ENCODE peak calls at places on chromosome 18, in six cellular contexts. One of them, this sample, is unnamed.

GRCh38 chr18:23330423-23330822 is 122.7 kb upstream of the RIOK3 start:
- DNase-seq in GM12865: peak
- DNase-seq in sigmoid colon: no peak
- DNase-seq in fibroblast of lung: no peak
- DNase-seq in astrocyte of the cerebellum: no peak
- DNase-seq in epithelial cell of esophagus: peak
- DNase-seq in this sample: no peak

GRCh38 chr18:56233595-56233994 is 404.8 kb downstream of the TXNL1 start:
- DNase-seq in astrocyte of the cerebellum: peak
- DNase-seq in GM12865: no peak
- DNase-seq in sigmoid colon: peak
- DNase-seq in epithelial cell of esophagus: peak
- DNase-seq in fibroblast of lung: peak
- DNase-seq in this sample: no peak

GRCh38 chr18:13577091-13577697 is 149.2 kb downstream of the FAM210A start:
- DNase-seq in GM12865: peak
- DNase-seq in sigmoid colon: no peak
- DNase-seq in astrocyte of the cerebellum: peak
- DNase-seq in epithelial cell of esophagus: no peak
- DNase-seq in fibroblast of lung: peak
- DNase-seq in this sample: no peak

GRCh38 chr18:13003466-13003896 is 12.3 kb downstream of the CEP192 start:
- DNase-seq in sigmoid colon: no peak
- DNase-seq in GM12865: peak
- DNase-seq in astrocyte of the cerebellum: peak
- DNase-seq in fibroblast of lung: peak
- DNase-seq in epithelial cell of esophagus: peak
- DNase-seq in this sample: no peak

GRCh38 chr18:71939483-71939882 is 604.7 kb downstream of the CBLN2 start:
- DNase-seq in fibroblast of lung: no peak
- DNase-seq in sigmoid colon: no peak
- DNase-seq in epithelial cell of esophagus: no peak
- DNase-seq in astrocyte of the cerebellum: no peak
- DNase-seq in GM12865: no peak
- DNase-seq in this sample: no peak

GRCh38 chr18:3594760-3595241 is 144.8 kb downstream of the TGIF1 start:
- DNase-seq in sigmoid colon: no peak
- DNase-seq in epithelial cell of esophagus: peak
- DNase-seq in fibroblast of lung: peak
- DNase-seq in GM12865: no peak
- DNase-seq in astrocyte of the cerebellum: no peak
- DNase-seq in this sample: no peak

GRCh38 chr18:13028869-13029268 is 37.7 kb downstream of the CEP192 start:
- DNase-seq in epithelial cell of esophagus: no peak
- DNase-seq in fibroblast of lung: no peak
- DNase-seq in sigmoid colon: no peak
- DNase-seq in astrocyte of the cerebellum: no peak
- DNase-seq in GM12865: no peak
- DNase-seq in this sample: no peak

GRCh38 chr18:44681039-44681595 is 429 bp downstream of the SETBP1 start:
- DNase-seq in sigmoid colon: no peak
- DNase-seq in GM12865: no peak
- DNase-seq in epithelial cell of esophagus: no peak
- DNase-seq in astrocyte of the cerebellum: no peak
- DNase-seq in fibroblast of lung: no peak
- DNase-seq in this sample: no peak

GRCh38 chr18:32552421-32553030 is 81.8 kb upstream of the GAREM1 start:
- DNase-seq in epithelial cell of esophagus: peak
- DNase-seq in fibroblast of lung: peak
- DNase-seq in GM12865: peak
- DNase-seq in astrocyte of the cerebellum: peak
- DNase-seq in sigmoid colon: peak
- DNase-seq in this sample: peak

GRCh38 chr18:28657836-28658410 is 481.0 kb upstream of the CDH2 start:
- DNase-seq in epithelial cell of esophagus: peak
- DNase-seq in astrocyte of the cerebellum: peak
- DNase-seq in fibroblast of lung: peak
- DNase-seq in GM12865: no peak
- DNase-seq in sigmoid colon: no peak
- DNase-seq in this sample: no peak

GRCh38 chr18:79576686-79577351 is 102.8 kb upstream of the CTDP1 start:
- DNase-seq in sigmoid colon: peak
- DNase-seq in epithelial cell of esophagus: no peak
- DNase-seq in GM12865: no peak
- DNase-seq in astrocyte of the cerebellum: no peak
- DNase-seq in fibroblast of lung: peak
- DNase-seq in this sample: no peak

GRCh38 chr18:3688682-3689081 is 238.7 kb downstream of the TGIF1 start:
- DNase-seq in sigmoid colon: no peak
- DNase-seq in astrocyte of the cerebellum: peak
- DNase-seq in fibroblast of lung: peak
- DNase-seq in epithelial cell of esophagus: peak
- DNase-seq in GM12865: no peak
- DNase-seq in this sample: no peak

GRCh38 chr18:31821452-31822171 is 60.9 kb upstream of the SLC25A52 start:
- DNase-seq in GM12865: no peak
- DNase-seq in astrocyte of the cerebellum: no peak
- DNase-seq in fibroblast of lung: no peak
- DNase-seq in epithelial cell of esophagus: no peak
- DNase-seq in sigmoid colon: no peak
- DNase-seq in this sample: no peak

GRCh38 chr18:55633032-55633431 is 45.0 kb upstream of the TCF4 start:
- DNase-seq in epithelial cell of esophagus: peak
- DNase-seq in fibroblast of lung: peak
- DNase-seq in astrocyte of the cerebellum: peak
- DNase-seq in GM12865: no peak
- DNase-seq in sigmoid colon: no peak
- DNase-seq in this sample: no peak

GRCh38 chr18:51578403-51578980 is 381.0 kb upstream of the MEX3C start:
- DNase-seq in GM12865: no peak
- DNase-seq in fibroblast of lung: no peak
- DNase-seq in sigmoid colon: no peak
- DNase-seq in epithelial cell of esophagus: no peak
- DNase-seq in astrocyte of the cerebellum: peak
- DNase-seq in this sample: no peak

GRCh38 chr18:63758616-63759015 is 16.6 kb upstream of the SERPINB7 start:
- DNase-seq in fibroblast of lung: peak
- DNase-seq in astrocyte of the cerebellum: peak
- DNase-seq in sigmoid colon: no peak
- DNase-seq in epithelial cell of esophagus: no peak
- DNase-seq in GM12865: no peak
- DNase-seq in this sample: no peak

GRCh38 chr18:48963555-48964480 is 13.1 kb upstream of the SMAD7 start:
- DNase-seq in GM12865: no peak
- DNase-seq in epithelial cell of esophagus: no peak
- DNase-seq in fibroblast of lung: peak
- DNase-seq in sigmoid colon: no peak
- DNase-seq in astrocyte of the cerebellum: no peak
- DNase-seq in this sample: no peak

GRCh38 chr18:48966523-48966922 is 15.8 kb upstream of the SMAD7 start:
- DNase-seq in fibroblast of lung: no peak
- DNase-seq in sigmoid colon: no peak
- DNase-seq in GM12865: no peak
- DNase-seq in epithelial cell of esophagus: no peak
- DNase-seq in astrocyte of the cerebellum: no peak
- DNase-seq in this sample: no peak

GRCh38 chr18:48973731-48974130 is 23.0 kb upstream of the SMAD7 start:
- DNase-seq in fibroblast of lung: no peak
- DNase-seq in GM12865: peak
- DNase-seq in sigmoid colon: no peak
- DNase-seq in epithelial cell of esophagus: peak
- DNase-seq in astrocyte of the cerebellum: no peak
- DNase-seq in this sample: no peak

GRCh38 chr18:48967545-48967944 is 16.8 kb upstream of the SMAD7 start:
- DNase-seq in astrocyte of the cerebellum: no peak
- DNase-seq in epithelial cell of esophagus: no peak
- DNase-seq in fibroblast of lung: no peak
- DNase-seq in sigmoid colon: no peak
- DNase-seq in GM12865: no peak
- DNase-seq in this sample: no peak

DNA sequence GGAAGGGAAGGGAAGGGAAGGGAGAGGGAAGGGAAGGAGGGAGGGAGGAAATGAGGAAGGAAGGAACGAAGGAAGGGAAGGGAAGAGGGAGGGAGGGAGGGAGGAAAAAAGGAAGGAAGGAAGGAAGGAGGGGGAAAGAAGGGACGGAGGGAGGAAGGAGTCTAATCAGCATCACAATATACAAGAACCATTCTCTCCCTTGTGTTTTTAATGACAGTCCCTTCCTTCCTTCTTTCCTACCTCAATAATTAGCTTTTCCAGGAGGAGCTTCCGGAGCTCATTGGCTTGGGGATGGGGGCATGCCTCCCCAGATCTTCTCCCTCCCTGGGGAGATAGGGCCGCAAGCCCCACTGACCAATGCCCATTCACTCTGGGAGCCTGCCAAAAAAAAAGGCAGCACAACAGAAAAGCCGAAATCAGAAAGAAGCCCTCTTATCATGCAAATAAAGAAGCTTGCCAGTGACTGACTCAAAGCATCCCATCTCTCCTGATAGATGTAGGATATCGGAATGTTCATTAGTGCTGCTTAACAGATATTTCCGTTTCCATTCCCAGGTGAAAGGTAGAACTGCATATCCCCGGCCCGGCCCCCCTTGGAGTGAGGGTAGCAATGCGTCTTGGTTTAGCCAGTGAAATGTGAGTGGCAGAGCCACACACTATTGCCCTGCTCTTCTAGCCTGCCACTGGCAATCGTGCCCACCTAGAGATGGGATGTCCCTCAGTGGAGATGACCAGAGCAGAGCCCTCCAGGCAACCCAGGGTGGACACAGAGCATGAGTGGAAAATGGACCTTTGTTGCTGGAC is 17.8 kb upstream of the SMAD7 start:
- DNase-seq in fibroblast of lung: no peak
- DNase-seq in GM12865: no peak
- DNase-seq in epithelial cell of esophagus: no peak
- DNase-seq in sigmoid colon: no peak
- DNase-seq in astrocyte of the cerebellum: no peak
- DNase-seq in this sample: no peak
- H3K4me3 ChIP-seq in fibroblast of lung: no peak
- H3K4me3 ChIP-seq in GM12865: no peak
- H3K4me3 ChIP-seq in epithelial cell of esophagus: no peak
- H3K4me3 ChIP-seq in sigmoid colon: no peak
- H3K4me3 ChIP-seq in astrocyte of the cerebellum: no peak
- H3K4me3 ChIP-seq in this sample: no peak

GRCh38 chr18:74493689-74494088 is 2.5 kb upstream of the CNDP2 start:
- DNase-seq in epithelial cell of esophagus: peak
- DNase-seq in fibroblast of lung: peak
- DNase-seq in GM12865: peak
- DNase-seq in astrocyte of the cerebellum: peak
- DNase-seq in sigmoid colon: no peak
- DNase-seq in this sample: peak
- TF ChIP-seq CTCF in epithelial cell of esophagus: peak
- TF ChIP-seq CTCF in fibroblast of lung: peak
- TF ChIP-seq CTCF in GM12865: peak
- TF ChIP-seq CTCF in astrocyte of the cerebellum: peak
- TF ChIP-seq CTCF in sigmoid colon: peak
- TF ChIP-seq CTCF in this sample: peak

DNA sequence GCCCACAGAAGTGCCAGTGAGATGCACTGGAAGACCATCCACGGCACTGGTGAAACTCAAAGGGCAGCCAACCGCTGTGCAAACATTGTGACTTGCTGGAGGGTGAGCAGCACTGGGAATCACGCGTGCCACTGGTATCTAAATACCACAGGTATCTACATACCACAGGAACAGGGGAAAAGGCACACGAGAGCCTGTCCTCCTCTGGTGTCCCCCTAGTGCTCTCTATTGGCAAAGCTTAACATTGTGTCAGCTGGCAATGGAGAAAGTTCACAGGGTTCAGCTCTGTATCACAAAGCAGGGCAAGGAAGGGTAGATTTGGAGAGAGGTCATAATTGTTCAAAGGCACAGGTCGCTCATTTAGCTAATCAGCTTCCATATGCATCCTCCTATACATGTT is 12.6 kb upstream of the SEC11C start:
- DNase-seq in fibroblast of lung: no peak
- DNase-seq in GM12865: no peak
- DNase-seq in sigmoid colon: no peak
- DNase-seq in astrocyte of the cerebellum: no peak
- DNase-seq in epithelial cell of esophagus: no peak
- DNase-seq in this sample: no peak
- H3K4me3 ChIP-seq in fibroblast of lung: no peak
- H3K4me3 ChIP-seq in GM12865: no peak
- H3K4me3 ChIP-seq in sigmoid colon: no peak
- H3K4me3 ChIP-seq in astrocyte of the cerebellum: no peak
- H3K4me3 ChIP-seq in epithelial cell of esophagus: no peak
- H3K4me3 ChIP-seq in this sample: no peak

GRCh38 chr18:2223394-2223793 is 347.9 kb downstream of the METTL4 start:
- DNase-seq in fibroblast of lung: peak
- DNase-seq in epithelial cell of esophagus: peak
- DNase-seq in sigmoid colon: no peak
- DNase-seq in GM12865: no peak
- DNase-seq in astrocyte of the cerebellum: no peak
- DNase-seq in this sample: no peak

GRCh38 chr18:2222270-2223185 is 348.8 kb downstream of the METTL4 start:
- DNase-seq in epithelial cell of esophagus: peak
- DNase-seq in fibroblast of lung: peak
- DNase-seq in sigmoid colon: no peak
- DNase-seq in astrocyte of the cerebellum: no peak
- DNase-seq in GM12865: no peak
- DNase-seq in this sample: no peak

GRCh38 chr18:2218101-2218500 is 353.2 kb downstream of the METTL4 start:
- DNase-seq in epithelial cell of esophagus: no peak
- DNase-seq in GM12865: no peak
- DNase-seq in fibroblast of lung: no peak
- DNase-seq in sigmoid colon: no peak
- DNase-seq in astrocyte of the cerebellum: no peak
- DNase-seq in this sample: no peak

GRCh38 chr18:2223859-2224258 is 347.4 kb downstream of the METTL4 start:
- DNase-seq in fibroblast of lung: peak
- DNase-seq in GM12865: peak
- DNase-seq in astrocyte of the cerebellum: peak
- DNase-seq in sigmoid colon: no peak
- DNase-seq in epithelial cell of esophagus: peak
- DNase-seq in this sample: peak
- TF ChIP-seq CTCF in fibroblast of lung: peak
- TF ChIP-seq CTCF in GM12865: peak
- TF ChIP-seq CTCF in astrocyte of the cerebellum: peak
- TF ChIP-seq CTCF in sigmoid colon: no peak
- TF ChIP-seq CTCF in epithelial cell of esophagus: peak
- TF ChIP-seq CTCF in this sample: peak